ENCODE peak calls at places on chromosomes 12 and 14, in four cellular contexts. One of them, this sample, is unnamed. For H3K36me3, the result is how much of the 10 kb centered on the place peaks cover.

GRCh38 chr14:56357478-56357877 is 222.1 kb upstream of the TMEM260 start:
- DNase-seq in mucosa of descending colon: no peak
- DNase-seq in SK-N-SH: no peak
- DNase-seq in pancreas: no peak
- DNase-seq in this sample: no peak

GRCh38 chr14:63454436-63454835 is 88.7 kb downstream of the PPP2R5E start:
- DNase-seq in mucosa of descending colon: no peak
- DNase-seq in SK-N-SH: no peak
- DNase-seq in pancreas: no peak
- DNase-seq in this sample: no peak

GRCh38 chr12:63276537-63277365 is 125.8 kb upstream of the AVPR1A start:
- DNase-seq in SK-N-SH: peak
- DNase-seq in pancreas: peak
- DNase-seq in mucosa of descending colon: no peak
- DNase-seq in this sample: no peak

GRCh38 chr12:14716848-14717444 is 20.5 kb upstream of the GUCY2C start:
- DNase-seq in SK-N-SH: peak
- DNase-seq in pancreas: no peak
- DNase-seq in mucosa of descending colon: peak
- DNase-seq in this sample: peak

GRCh38 chr12:106030210-106031175 is 108.3 kb downstream of the NUAK1 start:
- DNase-seq in mucosa of descending colon: no peak
- DNase-seq in pancreas: no peak
- DNase-seq in SK-N-SH: peak
- DNase-seq in this sample: no peak

GRCh38 chr14:55580401-55581010 is 499 bp downstream of the KTN1 start:
- DNase-seq in SK-N-SH: peak
- DNase-seq in mucosa of descending colon: peak
- DNase-seq in pancreas: peak
- DNase-seq in this sample: peak

GRCh38 chr12:6387541-6387940 is 3.6 kb downstream of the LTBR start:
- DNase-seq in pancreas: no peak
- DNase-seq in SK-N-SH: no peak
- DNase-seq in mucosa of descending colon: no peak
- DNase-seq in this sample: no peak

GRCh38 chr12:121364657-121365265 is 12.6 kb upstream of the ANAPC5 start:
- DNase-seq in mucosa of descending colon: no peak
- DNase-seq in pancreas: no peak
- DNase-seq in SK-N-SH: no peak
- DNase-seq in this sample: no peak

GRCh38 chr12:6778212-6778570 is 5.9 kb downstream of the LAG3 start:
- DNase-seq in pancreas: no peak
- DNase-seq in mucosa of descending colon: no peak
- DNase-seq in SK-N-SH: no peak
- DNase-seq in this sample: no peak

GRCh38 chr12:24913130-24913529 is 35.8 kb downstream of the BCAT1 start:
- DNase-seq in SK-N-SH: peak
- DNase-seq in pancreas: no peak
- DNase-seq in mucosa of descending colon: no peak
- DNase-seq in this sample: no peak

GRCh38 chr12:80539029-80539428 is 95.0 kb downstream of the PTPRQ start:
- DNase-seq in SK-N-SH: no peak
- DNase-seq in pancreas: no peak
- DNase-seq in mucosa of descending colon: no peak
- DNase-seq in this sample: no peak

GRCh38 chr12:51922762-51923505 is 15.6 kb downstream of the ACVRL1 start:
- DNase-seq in mucosa of descending colon: peak
- DNase-seq in SK-N-SH: no peak
- DNase-seq in pancreas: no peak
- DNase-seq in this sample: no peak

GRCh38 chr12:85130631-85131030 is 94.5 kb downstream of the LRRIQ1 start:
- DNase-seq in mucosa of descending colon: no peak
- DNase-seq in SK-N-SH: no peak
- DNase-seq in pancreas: no peak
- DNase-seq in this sample: no peak

GRCh38 chr12:78406776-78407335 is 457.7 kb upstream of the SYT1 start:
- DNase-seq in pancreas: no peak
- DNase-seq in SK-N-SH: no peak
- DNase-seq in mucosa of descending colon: no peak
- DNase-seq in this sample: peak

GRCh38 chr14:99287269-99287942 is 15.4 kb upstream of the BCL11B start:
- DNase-seq in mucosa of descending colon: no peak
- DNase-seq in SK-N-SH: no peak
- DNase-seq in pancreas: no peak
- DNase-seq in this sample: no peak

GRCh38 chr12:26719852-26720251 is 113.1 kb downstream of the ITPR2 start:
- DNase-seq in mucosa of descending colon: no peak
- DNase-seq in pancreas: no peak
- DNase-seq in SK-N-SH: no peak
- DNase-seq in this sample: no peak

GRCh38 chr14:89618821-89619551 is 202.0 kb upstream of the FOXN3 start:
- DNase-seq in SK-N-SH: peak
- DNase-seq in pancreas: peak
- DNase-seq in mucosa of descending colon: peak
- DNase-seq in this sample: peak

GRCh38 chr14:67151082-67151666 is 38.1 kb upstream of the GARIN2 start:
- DNase-seq in mucosa of descending colon: no peak
- DNase-seq in SK-N-SH: no peak
- DNase-seq in pancreas: no peak
- DNase-seq in this sample: no peak

GRCh38 chr12:643478-644292 is 19.6 kb downstream of the NINJ2 start:
- DNase-seq in pancreas: no peak
- DNase-seq in SK-N-SH: no peak
- DNase-seq in mucosa of descending colon: peak
- DNase-seq in this sample: no peak

GRCh38 chr12:97167598-97167997 is 260.5 kb downstream of the NEDD1 start:
- DNase-seq in pancreas: no peak
- DNase-seq in SK-N-SH: no peak
- DNase-seq in mucosa of descending colon: no peak
- DNase-seq in this sample: no peak

GRCh38 chr14:77219591-77219990 is 38.0 kb downstream of the TMEM63C start:
- DNase-seq in pancreas: peak
- DNase-seq in SK-N-SH: no peak
- DNase-seq in mucosa of descending colon: no peak
- DNase-seq in this sample: no peak

GRCh38 chr12:57756406-57757341 is 1.8 kb downstream of the MARCHF9 start:
- DNase-seq in pancreas: peak
- DNase-seq in SK-N-SH: peak
- DNase-seq in mucosa of descending colon: peak
- DNase-seq in this sample: peak

GRCh38 chr12:75177997-75178396 is 31.6 kb downstream of the KCNC2 start:
- DNase-seq in pancreas: no peak
- DNase-seq in SK-N-SH: no peak
- DNase-seq in mucosa of descending colon: no peak
- DNase-seq in this sample: no peak

GRCh38 chr12:26090853-26091510 is 33.9 kb downstream of the BHLHE41 start:
- DNase-seq in pancreas: no peak
- DNase-seq in SK-N-SH: no peak
- DNase-seq in mucosa of descending colon: no peak
- DNase-seq in this sample: no peak

GRCh38 chr12:52847335-52848102 is 1.3 kb downstream of the KRT78 start:
- DNase-seq in mucosa of descending colon: no peak
- DNase-seq in pancreas: no peak
- DNase-seq in SK-N-SH: no peak
- DNase-seq in this sample: no peak

GRCh38 chr12:113299619-113300237 is 35.2 kb downstream of the SLC8B1 start:
- DNase-seq in pancreas: peak
- DNase-seq in SK-N-SH: peak
- DNase-seq in mucosa of descending colon: peak
- DNase-seq in this sample: no peak

GRCh38 chr12:13630354-13630753 is 351.0 kb downstream of the GRIN2B start:
- DNase-seq in SK-N-SH: no peak
- DNase-seq in pancreas: no peak
- DNase-seq in mucosa of descending colon: no peak
- DNase-seq in this sample: no peak

GRCh38 chr12:46874642-46875041 is 48.8 kb upstream of the SLC38A4 start:
- DNase-seq in pancreas: no peak
- DNase-seq in SK-N-SH: no peak
- DNase-seq in mucosa of descending colon: no peak
- DNase-seq in this sample: no peak

GRCh38 chr12:121668750-121669524 is 517 bp downstream of the MORN3 start:
- DNase-seq in mucosa of descending colon: no peak
- DNase-seq in pancreas: peak
- DNase-seq in SK-N-SH: peak
- DNase-seq in this sample: no peak

GRCh38 chr12:130775953-130776856 is 60.1 kb upstream of the RIMBP2 start:
- DNase-seq in SK-N-SH: no peak
- DNase-seq in pancreas: peak
- DNase-seq in mucosa of descending colon: peak
- DNase-seq in this sample: no peak

GRCh38 chr12:14514154-14514842 is 53.4 kb downstream of the PLBD1 start:
- DNase-seq in pancreas: peak
- DNase-seq in SK-N-SH: peak
- DNase-seq in mucosa of descending colon: no peak
- DNase-seq in this sample: peak

GRCh38 chr14:45135181-45135580 is 549 bp upstream of the FANCM start:
- DNase-seq in SK-N-SH: no peak
- DNase-seq in pancreas: no peak
- DNase-seq in mucosa of descending colon: no peak
- DNase-seq in this sample: peak

GRCh38 chr14:45135659-45136314 is at the start of gene FANCM:
- DNase-seq in pancreas: peak
- DNase-seq in SK-N-SH: peak
- DNase-seq in mucosa of descending colon: peak
- DNase-seq in this sample: peak

GRCh38 chr14:45133683-45134050 is 614 bp downstream of the FKBP3 start:
- DNase-seq in mucosa of descending colon: no peak
- DNase-seq in SK-N-SH: no peak
- DNase-seq in pancreas: no peak
- DNase-seq in this sample: no peak

GRCh38 chr14:45128963-45129629 is 5.2 kb downstream of the FKBP3 start:
- DNase-seq in SK-N-SH: no peak
- DNase-seq in mucosa of descending colon: no peak
- DNase-seq in pancreas: no peak
- DNase-seq in this sample: no peak

GRCh38 chr14:45134051-45134958 is at the start of gene FKBP3:
- DNase-seq in pancreas: peak
- DNase-seq in mucosa of descending colon: peak
- DNase-seq in SK-N-SH: peak
- DNase-seq in this sample: peak
- TF ChIP-seq CTCF in pancreas: no peak
- TF ChIP-seq CTCF in mucosa of descending colon: no peak
- TF ChIP-seq CTCF in SK-N-SH: peak
- TF ChIP-seq CTCF in this sample: peak

DNA sequence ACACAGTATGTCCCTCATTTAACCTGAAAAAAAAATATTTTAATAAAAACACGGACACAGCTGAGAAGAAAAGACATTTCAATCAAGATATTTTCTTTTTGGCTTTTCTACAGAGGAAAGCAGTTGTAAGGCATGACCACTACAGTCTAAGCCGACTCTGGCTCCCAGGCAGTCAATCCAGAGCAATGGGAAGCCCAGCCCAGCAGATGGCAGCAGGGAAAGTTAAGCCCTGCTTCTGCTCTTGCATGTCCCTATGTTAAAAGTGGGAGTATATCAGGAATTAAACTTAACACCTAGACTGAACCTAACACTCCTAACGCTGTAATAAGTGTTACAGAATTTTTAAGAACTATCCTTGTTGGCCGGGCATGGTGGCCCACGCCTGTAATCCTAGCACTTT is 19.5 kb upstream of the HAL start:
- DNase-seq in pancreas: no peak
- DNase-seq in mucosa of descending colon: no peak
- DNase-seq in SK-N-SH: no peak
- DNase-seq in this sample: no peak
- H3K36me3 ChIP-seq in pancreas: half or more
- H3K36me3 ChIP-seq in mucosa of descending colon: under half
- H3K36me3 ChIP-seq in SK-N-SH: under half
- H3K36me3 ChIP-seq in this sample: under half

GRCh38 chr14:103607039-103607668 is 21.9 kb upstream of the KLC1 start:
- DNase-seq in pancreas: no peak
- DNase-seq in SK-N-SH: peak
- DNase-seq in mucosa of descending colon: peak
- DNase-seq in this sample: peak

GRCh38 chr14:103611215-103611614 is 17.8 kb upstream of the KLC1 start:
- DNase-seq in SK-N-SH: no peak
- DNase-seq in mucosa of descending colon: no peak
- DNase-seq in pancreas: no peak
- DNase-seq in this sample: no peak

GRCh38 chr14:103604620-103605019 is 24.4 kb upstream of the KLC1 start:
- DNase-seq in SK-N-SH: no peak
- DNase-seq in pancreas: no peak
- DNase-seq in mucosa of descending colon: no peak
- DNase-seq in this sample: no peak

GRCh38 chr14:103613517-103613916 is 15.5 kb upstream of the KLC1 start:
- DNase-seq in SK-N-SH: no peak
- DNase-seq in pancreas: no peak
- DNase-seq in mucosa of descending colon: no peak
- DNase-seq in this sample: no peak

GRCh38 chr14:103607822-103608221 is 21.2 kb upstream of the KLC1 start:
- DNase-seq in SK-N-SH: no peak
- DNase-seq in mucosa of descending colon: no peak
- DNase-seq in pancreas: no peak
- DNase-seq in this sample: no peak
- H3K4me3 ChIP-seq in SK-N-SH: no peak
- H3K4me3 ChIP-seq in mucosa of descending colon: no peak
- H3K4me3 ChIP-seq in pancreas: no peak
- H3K4me3 ChIP-seq in this sample: no peak

GRCh38 chr14:31320216-31320615 is 100.1 kb downstream of the HEATR5A start:
- DNase-seq in SK-N-SH: no peak
- DNase-seq in pancreas: no peak
- DNase-seq in mucosa of descending colon: no peak
- DNase-seq in this sample: no peak

GRCh38 chr14:31323419-31323818 is 96.9 kb downstream of the HEATR5A start:
- DNase-seq in SK-N-SH: no peak
- DNase-seq in pancreas: no peak
- DNase-seq in mucosa of descending colon: no peak
- DNase-seq in this sample: no peak

GRCh38 chr14:31320922-31321779 is 99.2 kb downstream of the HEATR5A start:
- DNase-seq in mucosa of descending colon: no peak
- DNase-seq in pancreas: no peak
- DNase-seq in SK-N-SH: no peak
- DNase-seq in this sample: no peak

DNA sequence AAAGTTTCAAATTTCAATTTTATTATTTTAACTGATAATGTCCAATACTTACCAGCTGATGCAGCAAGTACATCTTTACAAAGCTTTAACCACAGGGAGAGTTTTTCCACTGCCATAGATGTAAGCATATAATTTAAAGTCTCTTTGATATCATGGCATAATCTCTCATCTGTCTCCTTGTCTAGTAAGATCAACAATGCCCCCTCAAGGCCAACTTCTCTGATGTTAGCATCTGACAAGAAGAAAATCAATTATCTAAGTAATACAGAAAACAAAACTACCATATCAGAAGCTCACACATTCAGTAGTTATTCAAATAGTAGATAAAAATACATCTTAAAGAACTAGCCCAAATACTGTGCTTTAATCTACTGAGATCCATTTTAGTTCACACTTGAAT is 94.2 kb downstream of the HEATR5A start:
- DNase-seq in pancreas: no peak
- DNase-seq in mucosa of descending colon: no peak
- DNase-seq in SK-N-SH: no peak
- DNase-seq in this sample: no peak
- TF ChIP-seq CTCF in pancreas: no peak
- TF ChIP-seq CTCF in mucosa of descending colon: no peak
- TF ChIP-seq CTCF in SK-N-SH: peak
- TF ChIP-seq CTCF in this sample: no peak

This sample was measured in GM06990.